ENCODE peak calls at places on chromosomes 7 and 10, in nine cellular contexts. U is PC-3, C is H1, T is GM23338, F is mammary epithelial cell, S is neural progenitor cell, N is hepatocyte, E is astrocyte, P is fibroblast of lung. L is an unnamed sample.
A peak's percentile ranks its signal among the peaks of the same experiment; 100 is the strongest.

GRCh38 chr10:114081911-114082583 is 38.4 kb downstream of the ADRB1 start:
- DNase-seq in P (no peak), C (no peak), U (peak; percentile 55), F (no peak), E (no peak), S (no peak), N (no peak), T (no peak), L (no peak)

GRCh38 chr10:132247943-132248342 is 59.8 kb downstream of the STK32C start:
- DNase-seq in F (no peak), U (no peak), C (no peak), P (no peak), N (no peak), S (no peak), E (no peak), T (no peak), L (peak; percentile 28)

GRCh38 chr7:145082366-145083240 is 246.8 kb upstream of the TPK1 start:
- DNase-seq in T (peak; percentile 10), U (no peak), E (no peak), S (no peak), C (no peak), P (no peak), N (no peak), F (no peak), L (no peak)

GRCh38 chr10:30645340-30645827 is 15.8 kb upstream of the LYZL2 start:
- DNase-seq in T (peak; percentile 40), S (peak; percentile 68), U (peak; percentile 31), P (peak; percentile 27), E (peak; percentile 55), C (no peak), F (peak; percentile 41), N (peak; percentile 36), L (peak; percentile 48)

GRCh38 chr10:124875596-124875995 is 66.3 kb upstream of the ZRANB1 start:
- DNase-seq in S (no peak), E (peak; percentile 25), C (no peak), U (peak; percentile 7), T (peak; percentile 53), N (no peak), P (peak; percentile 51), F (peak; percentile 50), L (peak; percentile 74)

GRCh38 chr7:132240262-132240661 is 336.0 kb downstream of the PLXNA4 start:
- DNase-seq in P (no peak), T (no peak), F (no peak), S (no peak), E (no peak), U (no peak), N (no peak), C (no peak), L (no peak)

GRCh38 chr10:119501690-119502089 is 40.8 kb downstream of the RGS10 start:
- DNase-seq in T (no peak), F (no peak), U (no peak), E (no peak), C (no peak), N (no peak), P (no peak), S (no peak), L (no peak)

GRCh38 chr7:44466300-44467216 is 23.9 kb downstream of the NUDCD3 start:
- DNase-seq in E (peak; percentile 26), S (no peak), N (no peak), C (no peak), F (no peak), P (peak; percentile 36), T (no peak), U (no peak), L (peak; percentile 80)

GRCh38 chr7:14582010-14582409 is 320.5 kb downstream of the DGKB start:
- DNase-seq in E (no peak), U (no peak), N (no peak), F (no peak), P (no peak), C (no peak), S (no peak), T (no peak), L (no peak)

GRCh38 chr7:151790095-151790825 is 86.7 kb downstream of the PRKAG2 start:
- DNase-seq in E (no peak), T (no peak), U (no peak), P (no peak), S (no peak), N (no peak), C (no peak), F (no peak), L (no peak)

GRCh38 chr10:58773942-58774341 is 261.3 kb downstream of the BICC1 start:
- DNase-seq in U (no peak), T (no peak), N (no peak), F (no peak), C (no peak), E (no peak), S (no peak), P (no peak), L (no peak)

DNA sequence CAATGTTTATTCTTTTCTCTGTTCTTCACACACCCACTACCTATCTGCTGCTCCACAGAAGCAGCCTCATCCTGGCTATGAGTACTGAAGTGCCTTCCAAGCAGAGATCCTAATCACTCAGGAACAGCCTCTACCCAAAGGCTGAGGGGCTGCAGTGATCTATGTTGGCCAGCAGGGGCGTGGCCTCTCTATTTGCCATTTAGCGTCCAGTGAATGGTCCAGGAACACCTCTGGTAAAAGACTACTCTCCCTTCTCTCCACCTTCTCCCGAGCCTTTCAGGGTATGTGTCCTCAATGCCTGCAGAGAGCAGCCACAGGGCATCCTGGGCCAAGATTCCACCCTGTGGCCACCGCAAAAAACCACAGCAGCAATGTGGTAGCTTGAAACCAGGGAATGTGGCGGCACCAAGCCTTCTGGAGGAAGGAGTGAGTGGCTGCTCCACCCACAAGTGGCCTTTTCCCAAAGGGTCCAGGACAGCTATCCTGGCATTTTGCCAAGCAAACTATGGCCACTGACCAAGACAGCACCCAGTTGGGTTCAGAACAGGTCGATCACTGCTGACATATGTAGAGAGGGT is 70.9 kb downstream of the SYPL1 start:
- DNase-seq in U (peak; percentile 79), T (peak; percentile 88), E (no peak), C (no peak), F (peak; percentile 34), P (no peak), S (peak; percentile 85), N (peak; percentile 65), L (peak; percentile 71)
- H3K4me1 ChIP-seq in U (peaks cover 5% of the 10 kb centered on the region), T (peaks cover 4% of the 10 kb centered on the region), E (peaks cover 4% of the 10 kb centered on the region), C (peaks cover 7% of the 10 kb centered on the region), F (peaks cover 6% of the 10 kb centered on the region), P (peaks cover 19% of the 10 kb centered on the region), S (no peaks in the 10 kb centered on the region), N (peaks cover 5% of the 10 kb centered on the region), L (peaks cover 36% of the 10 kb centered on the region)

DNA sequence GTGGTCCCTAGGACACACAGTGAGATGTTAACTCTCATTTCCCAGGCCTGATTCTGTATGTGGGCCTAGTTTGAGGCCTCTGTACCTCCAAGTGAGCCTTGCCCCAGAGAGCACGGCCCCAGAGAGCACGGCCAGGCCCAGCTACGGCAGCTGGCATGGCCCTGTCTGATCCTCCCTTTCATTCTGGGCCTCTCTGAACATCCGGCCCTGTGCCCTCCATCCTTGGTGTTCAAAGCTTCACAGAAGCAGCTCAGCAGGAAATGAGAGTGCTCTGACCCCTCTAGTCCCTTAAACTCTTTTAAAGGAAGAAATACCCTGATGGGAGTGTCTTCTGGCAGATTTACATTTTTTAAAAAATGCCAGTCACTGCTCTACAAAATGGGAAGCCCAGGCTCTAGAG is 171.8 kb downstream of the RPS24 start:
- DNase-seq in U (no peak), P (no peak), T (no peak), S (no peak), E (no peak), C (no peak), F (no peak), N (no peak), L (no peak)
- H3K27ac ChIP-seq in U (no peak overlapping the region), P (no peak overlapping the region), T (no peak overlapping the region), S (no peak overlapping the region), E (no peak overlapping the region), C (no peak overlapping the region), F (no peak overlapping the region), N (no peak overlapping the region), L (no peak overlapping the region)

GRCh38 chr10:111076682-111077661 is at the start of gene ADRA2A:
- DNase-seq in T (peak; percentile 75), U (peak; percentile 12), F (peak; percentile 41), E (peak; percentile 28), P (peak; percentile 33), N (peak; percentile 74), C (peak; percentile 67), S (peak; percentile 88), L (peak; percentile 91)
- TF ChIP-seq EZH2 in T (peak; percentile 76), U (peak; percentile 39), F (no peak), E (peak; percentile 75), P (no peak), N (peak; percentile 51), C (peak; percentile 10), S (peak; percentile 57), L (no peak)

GRCh38 chr7:134731616-134732015 is 47.8 kb upstream of the CALD1 start:
- DNase-seq in P (no peak), C (no peak), E (no peak), N (no peak), S (no peak), F (no peak), T (no peak), U (no peak), L (no peak)
- H3K4me1 ChIP-seq in P (peaks cover 24% of the 10 kb centered on the region), C (no peaks in the 10 kb centered on the region), E (peaks cover 20% of the 10 kb centered on the region), N (no peaks in the 10 kb centered on the region), S (no peaks in the 10 kb centered on the region), F (no peaks in the 10 kb centered on the region), T (no peaks in the 10 kb centered on the region), U (no peaks in the 10 kb centered on the region), L (peaks cover 66% of the 10 kb centered on the region)

GRCh38 chr7:139660317-139661042 is 117.3 kb downstream of the HIPK2 start:
- DNase-seq in N (peak; percentile 46), U (peak; percentile 37), F (peak; percentile 26), E (peak; percentile 56), T (peak; percentile 54), S (peak; percentile 33), C (no peak), P (no peak), L (no peak)
- H3K27ac ChIP-seq in N (peak overlapping the region; percentile 77), U (peak overlapping the region; percentile 52), F (peak overlapping the region; percentile 68), E (no peak overlapping the region), T (peak overlapping the region; percentile 51), S (no peak overlapping the region), C (no peak overlapping the region), P (no peak overlapping the region), L (no peak overlapping the region)

GRCh38 chr7:27219821-27220220 is 19.9 kb upstream of the HOXA13 start:
- DNase-seq in E (no peak), U (no peak), T (no peak), S (no peak), N (no peak), F (no peak), C (no peak), P (no peak), L (no peak)
- TF ChIP-seq EZH2 in E (no peak), U (no peak), T (no peak), S (no peak), N (no peak), F (no peak), C (no peak), P (no peak), L (no peak)

GRCh38 chr10:71973777-71974488 is 9.7 kb downstream of the CHST3 start:
- DNase-seq in S (no peak), C (no peak), E (no peak), T (no peak), P (no peak), N (no peak), F (no peak), U (no peak), L (no peak)
- H3K4me1 ChIP-seq in S (peaks cover 25% of the 10 kb centered on the region), C (peaks cover 6% of the 10 kb centered on the region), E (peaks cover 59% of the 10 kb centered on the region), T (peaks cover 11% of the 10 kb centered on the region), P (peaks cover 32% of the 10 kb centered on the region), N (peaks cover 45% of the 10 kb centered on the region), F (peaks cover 96% of the 10 kb centered on the region), U (peaks cover 83% of the 10 kb centered on the region), L (peaks cover 68% of the 10 kb centered on the region)

GRCh38 chr7:95999481-95999880 is 227.1 kb downstream of the DYNC1I1 start:
- DNase-seq in S (no peak), T (no peak), U (no peak), N (no peak), F (no peak), P (no peak), E (no peak), C (no peak), L (no peak)
- H3K27ac ChIP-seq in S (no peak overlapping the region), T (no peak overlapping the region), U (no peak overlapping the region), N (no peak overlapping the region), F (no peak overlapping the region), P (no peak overlapping the region), E (no peak overlapping the region), C (no peak overlapping the region), L (no peak overlapping the region)

L was measured in GM23248.